ENCODE peak calls at places on chromosome 4, in four cellular contexts. One of them, this sample, is unnamed.

GRCh38 chr4:125244848-125245450 is 69.8 kb upstream of the FAT4 start:
- DNase-seq in omental fat pad: no peak
- DNase-seq in brain microvascular endothelial cell: no peak
- DNase-seq in activated CD8-positive, alpha-beta memory T cell treated with anti-CD3 and anti-CD28 coated beads, Interleukin-2, amount 50 U/mL, for 4 hours: no peak
- DNase-seq in this sample: no peak

GRCh38 chr4:55008166-55009056 is 117.0 kb downstream of the KDR start:
- DNase-seq in omental fat pad: no peak
- DNase-seq in activated CD8-positive, alpha-beta memory T cell treated with anti-CD3 and anti-CD28 coated beads, Interleukin-2, amount 50 U/mL, for 4 hours: no peak
- DNase-seq in brain microvascular endothelial cell: no peak
- DNase-seq in this sample: no peak

GRCh38 chr4:66376396-66376795 is 706.1 kb upstream of the EPHA5 start:
- DNase-seq in activated CD8-positive, alpha-beta memory T cell treated with anti-CD3 and anti-CD28 coated beads, Interleukin-2, amount 50 U/mL, for 4 hours: no peak
- DNase-seq in brain microvascular endothelial cell: no peak
- DNase-seq in omental fat pad: no peak
- DNase-seq in this sample: no peak

GRCh38 chr4:48403358-48403757 is 62.0 kb downstream of the SLAIN2 start:
- DNase-seq in activated CD8-positive, alpha-beta memory T cell treated with anti-CD3 and anti-CD28 coated beads, Interleukin-2, amount 50 U/mL, for 4 hours: no peak
- DNase-seq in omental fat pad: no peak
- DNase-seq in brain microvascular endothelial cell: no peak
- DNase-seq in this sample: no peak

GRCh38 chr4:25330335-25330734 is 17.8 kb downstream of the ZCCHC4 start:
- DNase-seq in brain microvascular endothelial cell: no peak
- DNase-seq in activated CD8-positive, alpha-beta memory T cell treated with anti-CD3 and anti-CD28 coated beads, Interleukin-2, amount 50 U/mL, for 4 hours: no peak
- DNase-seq in omental fat pad: no peak
- DNase-seq in this sample: no peak

GRCh38 chr4:87050596-87050995 is 115.8 kb downstream of the AFF1 start:
- DNase-seq in omental fat pad: no peak
- DNase-seq in brain microvascular endothelial cell: no peak
- DNase-seq in activated CD8-positive, alpha-beta memory T cell treated with anti-CD3 and anti-CD28 coated beads, Interleukin-2, amount 50 U/mL, for 4 hours: no peak
- DNase-seq in this sample: no peak

GRCh38 chr4:179836179-179837075 is 2394.2 kb upstream of the AGA start:
- DNase-seq in activated CD8-positive, alpha-beta memory T cell treated with anti-CD3 and anti-CD28 coated beads, Interleukin-2, amount 50 U/mL, for 4 hours: no peak
- DNase-seq in brain microvascular endothelial cell: no peak
- DNase-seq in omental fat pad: no peak
- DNase-seq in this sample: no peak

GRCh38 chr4:95546236-95546635 is 2.5 kb downstream of the UNC5C start:
- DNase-seq in omental fat pad: no peak
- DNase-seq in activated CD8-positive, alpha-beta memory T cell treated with anti-CD3 and anti-CD28 coated beads, Interleukin-2, amount 50 U/mL, for 4 hours: no peak
- DNase-seq in brain microvascular endothelial cell: no peak
- DNase-seq in this sample: no peak

GRCh38 chr4:36054750-36055467 is 189.4 kb downstream of the ARAP2 start:
- DNase-seq in activated CD8-positive, alpha-beta memory T cell treated with anti-CD3 and anti-CD28 coated beads, Interleukin-2, amount 50 U/mL, for 4 hours: no peak
- DNase-seq in omental fat pad: no peak
- DNase-seq in brain microvascular endothelial cell: no peak
- DNase-seq in this sample: no peak

GRCh38 chr4:169147217-169147616 is 123.5 kb downstream of the SH3RF1 start:
- DNase-seq in omental fat pad: no peak
- DNase-seq in activated CD8-positive, alpha-beta memory T cell treated with anti-CD3 and anti-CD28 coated beads, Interleukin-2, amount 50 U/mL, for 4 hours: no peak
- DNase-seq in brain microvascular endothelial cell: no peak
- DNase-seq in this sample: no peak

GRCh38 chr4:168585168-168586091 is 88.6 kb downstream of the PALLD start:
- DNase-seq in omental fat pad: peak
- DNase-seq in activated CD8-positive, alpha-beta memory T cell treated with anti-CD3 and anti-CD28 coated beads, Interleukin-2, amount 50 U/mL, for 4 hours: peak
- DNase-seq in brain microvascular endothelial cell: peak
- DNase-seq in this sample: peak

GRCh38 chr4:99783940-99784339 is 32.7 kb upstream of the DAPP1 start:
- DNase-seq in omental fat pad: no peak
- DNase-seq in brain microvascular endothelial cell: no peak
- DNase-seq in activated CD8-positive, alpha-beta memory T cell treated with anti-CD3 and anti-CD28 coated beads, Interleukin-2, amount 50 U/mL, for 4 hours: no peak
- DNase-seq in this sample: no peak

GRCh38 chr4:2249526-2249991 is 7.6 kb upstream of the HAUS3 start:
- DNase-seq in brain microvascular endothelial cell: no peak
- DNase-seq in omental fat pad: peak
- DNase-seq in activated CD8-positive, alpha-beta memory T cell treated with anti-CD3 and anti-CD28 coated beads, Interleukin-2, amount 50 U/mL, for 4 hours: no peak
- DNase-seq in this sample: no peak

GRCh38 chr4:38860788-38861424 is 4.3 kb upstream of the TLR6 start:
- DNase-seq in activated CD8-positive, alpha-beta memory T cell treated with anti-CD3 and anti-CD28 coated beads, Interleukin-2, amount 50 U/mL, for 4 hours: peak
- DNase-seq in brain microvascular endothelial cell: no peak
- DNase-seq in omental fat pad: no peak
- DNase-seq in this sample: no peak

GRCh38 chr4:113574636-113575103 is 186.9 kb downstream of the CAMK2D start:
- DNase-seq in brain microvascular endothelial cell: peak
- DNase-seq in activated CD8-positive, alpha-beta memory T cell treated with anti-CD3 and anti-CD28 coated beads, Interleukin-2, amount 50 U/mL, for 4 hours: no peak
- DNase-seq in omental fat pad: no peak
- DNase-seq in this sample: no peak

GRCh38 chr4:77264826-77265225 is 107.8 kb downstream of the CCNG2 start:
- DNase-seq in brain microvascular endothelial cell: no peak
- DNase-seq in activated CD8-positive, alpha-beta memory T cell treated with anti-CD3 and anti-CD28 coated beads, Interleukin-2, amount 50 U/mL, for 4 hours: no peak
- DNase-seq in omental fat pad: no peak
- DNase-seq in this sample: no peak

GRCh38 chr4:145216532-145216931 is 36.1 kb upstream of the OTUD4 start:
- DNase-seq in brain microvascular endothelial cell: peak
- DNase-seq in activated CD8-positive, alpha-beta memory T cell treated with anti-CD3 and anti-CD28 coated beads, Interleukin-2, amount 50 U/mL, for 4 hours: no peak
- DNase-seq in omental fat pad: no peak
- DNase-seq in this sample: no peak

GRCh38 chr4:174669278-174669677 is 147.0 kb upstream of the HPGD start:
- DNase-seq in activated CD8-positive, alpha-beta memory T cell treated with anti-CD3 and anti-CD28 coated beads, Interleukin-2, amount 50 U/mL, for 4 hours: no peak
- DNase-seq in omental fat pad: no peak
- DNase-seq in brain microvascular endothelial cell: peak
- DNase-seq in this sample: no peak

GRCh38 chr4:18695733-18696527 is 674.4 kb upstream of the LCORL start:
- DNase-seq in omental fat pad: no peak
- DNase-seq in brain microvascular endothelial cell: no peak
- DNase-seq in activated CD8-positive, alpha-beta memory T cell treated with anti-CD3 and anti-CD28 coated beads, Interleukin-2, amount 50 U/mL, for 4 hours: no peak
- DNase-seq in this sample: no peak

GRCh38 chr4:1368421-1369090 is 21.5 kb downstream of the UVSSA start:
- DNase-seq in omental fat pad: no peak
- DNase-seq in activated CD8-positive, alpha-beta memory T cell treated with anti-CD3 and anti-CD28 coated beads, Interleukin-2, amount 50 U/mL, for 4 hours: no peak
- DNase-seq in brain microvascular endothelial cell: no peak
- DNase-seq in this sample: no peak

GRCh38 chr4:171813195-171813955 is at the start of gene GALNTL6:
- DNase-seq in omental fat pad: no peak
- DNase-seq in activated CD8-positive, alpha-beta memory T cell treated with anti-CD3 and anti-CD28 coated beads, Interleukin-2, amount 50 U/mL, for 4 hours: no peak
- DNase-seq in brain microvascular endothelial cell: no peak
- DNase-seq in this sample: no peak

GRCh38 chr4:186557061-186557460 is 1.7 kb upstream of the MTNR1A start:
- DNase-seq in brain microvascular endothelial cell: peak
- DNase-seq in omental fat pad: no peak
- DNase-seq in activated CD8-positive, alpha-beta memory T cell treated with anti-CD3 and anti-CD28 coated beads, Interleukin-2, amount 50 U/mL, for 4 hours: no peak
- DNase-seq in this sample: no peak